ENCODE peak calls at places on chromosomes 6 and 20, in five cellular contexts. One of them, this sample, is unnamed.

GRCh38 chr6:134436281-134436815 is 118.4 kb upstream of the SGK1 start:
- DNase-seq in tibial nerve: no peak
- DNase-seq in GM10248: peak
- DNase-seq in lower leg skin: peak
- DNase-seq in cardiac fibroblast: peak
- DNase-seq in this sample: peak

GRCh38 chr20:51566594-51566993 is 24.1 kb upstream of the NFATC2 start:
- DNase-seq in lower leg skin: no peak
- DNase-seq in GM10248: no peak
- DNase-seq in tibial nerve: no peak
- DNase-seq in cardiac fibroblast: no peak
- DNase-seq in this sample: no peak

GRCh38 chr6:106316376-106316769 is 9.2 kb downstream of the ATG5 start:
- DNase-seq in cardiac fibroblast: no peak
- DNase-seq in tibial nerve: no peak
- DNase-seq in lower leg skin: no peak
- DNase-seq in GM10248: no peak
- DNase-seq in this sample: no peak

GRCh38 chr6:151242420-151242841 is 2.7 kb downstream of the AKAP12 start:
- DNase-seq in cardiac fibroblast: peak
- DNase-seq in tibial nerve: no peak
- DNase-seq in GM10248: no peak
- DNase-seq in lower leg skin: no peak
- DNase-seq in this sample: no peak

GRCh38 chr20:20003088-20003954 is 13.8 kb upstream of the NAA20 start:
- DNase-seq in lower leg skin: no peak
- DNase-seq in GM10248: peak
- DNase-seq in cardiac fibroblast: peak
- DNase-seq in tibial nerve: peak
- DNase-seq in this sample: no peak

GRCh38 chr6:160054913-160055312 is 66.7 kb upstream of the SLC22A1 start:
- DNase-seq in tibial nerve: no peak
- DNase-seq in lower leg skin: no peak
- DNase-seq in cardiac fibroblast: no peak
- DNase-seq in GM10248: no peak
- DNase-seq in this sample: no peak

GRCh38 chr6:44464527-44465310 is 77.2 kb downstream of the CDC5L start:
- DNase-seq in tibial nerve: peak
- DNase-seq in GM10248: no peak
- DNase-seq in lower leg skin: no peak
- DNase-seq in cardiac fibroblast: peak
- DNase-seq in this sample: peak

GRCh38 chr6:17938885-17939284 is 48.5 kb downstream of the KIF13A start:
- DNase-seq in cardiac fibroblast: peak
- DNase-seq in GM10248: no peak
- DNase-seq in lower leg skin: no peak
- DNase-seq in tibial nerve: no peak
- DNase-seq in this sample: peak

GRCh38 chr6:136647363-136647763 is 97.1 kb upstream of the MAP7 start:
- DNase-seq in GM10248: peak
- DNase-seq in tibial nerve: no peak
- DNase-seq in cardiac fibroblast: peak
- DNase-seq in lower leg skin: no peak
- DNase-seq in this sample: peak

GRCh38 chr20:51700809-51701285 is 67.3 kb downstream of the ATP9A start:
- DNase-seq in GM10248: peak
- DNase-seq in cardiac fibroblast: peak
- DNase-seq in lower leg skin: no peak
- DNase-seq in tibial nerve: peak
- DNase-seq in this sample: no peak

GRCh38 chr6:83117802-83118201 is 50.3 kb downstream of the DOP1A start:
- DNase-seq in tibial nerve: no peak
- DNase-seq in GM10248: no peak
- DNase-seq in cardiac fibroblast: no peak
- DNase-seq in lower leg skin: no peak
- DNase-seq in this sample: no peak

GRCh38 chr6:83114164-83114563 is 46.7 kb downstream of the DOP1A start:
- DNase-seq in cardiac fibroblast: peak
- DNase-seq in lower leg skin: no peak
- DNase-seq in tibial nerve: no peak
- DNase-seq in GM10248: no peak
- DNase-seq in this sample: no peak

GRCh38 chr6:83108378-83108777 is 40.9 kb downstream of the DOP1A start:
- DNase-seq in lower leg skin: no peak
- DNase-seq in cardiac fibroblast: no peak
- DNase-seq in GM10248: no peak
- DNase-seq in tibial nerve: no peak
- DNase-seq in this sample: no peak

DNA sequence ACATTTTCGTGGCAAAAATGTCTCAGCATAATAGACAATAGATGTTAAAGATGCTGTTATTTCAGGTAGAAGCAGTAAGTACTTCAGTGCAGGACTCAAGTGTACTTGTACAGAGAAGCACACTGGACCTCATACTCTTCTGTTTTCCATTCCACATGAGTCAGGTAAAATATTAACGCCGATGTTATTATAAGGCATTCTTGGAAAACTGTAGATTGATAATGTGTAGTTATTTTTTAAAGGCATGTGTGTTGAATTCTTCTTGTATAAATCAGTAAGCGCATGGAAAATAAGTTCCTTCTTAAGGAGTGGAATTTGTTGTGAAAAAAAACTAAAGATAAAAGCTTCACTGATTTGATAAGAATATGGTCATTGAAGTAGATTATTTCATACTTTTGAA is 45.8 kb downstream of the DOP1A start:
- DNase-seq in GM10248: no peak
- DNase-seq in tibial nerve: no peak
- DNase-seq in lower leg skin: no peak
- DNase-seq in cardiac fibroblast: no peak
- DNase-seq in this sample: no peak
- TF ChIP-seq CTCF in GM10248: no peak
- TF ChIP-seq CTCF in tibial nerve: no peak
- TF ChIP-seq CTCF in lower leg skin: no peak
- TF ChIP-seq CTCF in cardiac fibroblast: no peak
- TF ChIP-seq CTCF in this sample: no peak

DNA sequence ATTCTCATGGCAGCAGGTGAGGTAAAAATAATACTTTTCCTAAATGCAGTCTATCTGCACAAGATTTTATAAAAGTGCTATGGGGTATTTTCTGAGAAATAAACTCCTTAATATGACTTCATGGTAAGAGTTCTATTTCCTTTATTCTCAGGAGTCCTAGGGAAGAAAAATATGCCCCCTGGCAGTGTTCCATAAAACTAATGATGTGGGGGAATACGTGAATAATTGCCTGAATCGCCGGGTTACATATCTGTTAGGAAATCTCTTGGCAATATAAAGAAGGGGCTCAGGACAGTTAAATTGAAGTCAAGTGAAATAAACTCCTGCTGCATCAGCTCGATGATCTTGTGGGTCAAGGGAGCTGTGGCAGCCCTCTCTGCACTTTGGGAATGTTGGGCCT is 229.7 kb downstream of the MAFB start:
- DNase-seq in lower leg skin: no peak
- DNase-seq in tibial nerve: no peak
- DNase-seq in GM10248: no peak
- DNase-seq in cardiac fibroblast: no peak
- DNase-seq in this sample: no peak
- TF ChIP-seq CTCF in lower leg skin: no peak
- TF ChIP-seq CTCF in tibial nerve: no peak
- TF ChIP-seq CTCF in GM10248: no peak
- TF ChIP-seq CTCF in cardiac fibroblast: no peak
- TF ChIP-seq CTCF in this sample: no peak

DNA sequence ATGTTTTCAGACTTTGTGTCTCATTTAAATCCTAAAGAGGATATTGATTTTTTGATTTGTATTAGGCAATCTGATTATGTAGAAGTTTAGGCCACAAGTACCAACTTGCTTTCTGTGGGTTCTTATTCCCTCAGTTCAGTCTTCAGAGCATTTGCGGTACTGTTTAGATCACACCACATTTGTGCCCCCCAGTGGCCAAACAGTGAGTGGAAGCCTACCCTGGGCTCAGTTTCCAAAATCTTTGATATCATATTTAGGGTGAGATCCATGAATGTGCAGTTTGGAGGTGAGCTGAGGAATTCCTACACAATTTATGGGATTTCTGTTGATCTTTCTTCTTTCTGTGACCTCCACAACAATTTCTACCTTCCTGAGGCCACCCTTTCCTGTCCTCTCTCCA is 92.3 kb upstream of the FUT9 start:
- DNase-seq in lower leg skin: no peak
- DNase-seq in cardiac fibroblast: peak
- DNase-seq in GM10248: peak
- DNase-seq in tibial nerve: peak
- DNase-seq in this sample: no peak
- TF ChIP-seq CTCF in lower leg skin: no peak
- TF ChIP-seq CTCF in cardiac fibroblast: peak
- TF ChIP-seq CTCF in GM10248: no peak
- TF ChIP-seq CTCF in tibial nerve: no peak
- TF ChIP-seq CTCF in this sample: no peak

GRCh38 chr6:42168650-42169049 is 4.5 kb upstream of the GUCA1A start:
- DNase-seq in lower leg skin: no peak
- DNase-seq in cardiac fibroblast: no peak
- DNase-seq in GM10248: no peak
- DNase-seq in tibial nerve: no peak
- DNase-seq in this sample: no peak
- TF ChIP-seq CTCF in lower leg skin: no peak
- TF ChIP-seq CTCF in cardiac fibroblast: peak
- TF ChIP-seq CTCF in GM10248: no peak
- TF ChIP-seq CTCF in tibial nerve: no peak
- TF ChIP-seq CTCF in this sample: peak

GRCh38 chr6:153059757-153060156 is 57.2 kb upstream of the MTRF1L start:
- DNase-seq in cardiac fibroblast: no peak
- DNase-seq in GM10248: peak
- DNase-seq in lower leg skin: no peak
- DNase-seq in tibial nerve: no peak
- DNase-seq in this sample: no peak
- TF ChIP-seq CTCF in cardiac fibroblast: peak
- TF ChIP-seq CTCF in GM10248: no peak
- TF ChIP-seq CTCF in lower leg skin: no peak
- TF ChIP-seq CTCF in tibial nerve: no peak
- TF ChIP-seq CTCF in this sample: peak

GRCh38 chr6:29506446-29507067 is 18.8 kb upstream of the MAS1L start:
- DNase-seq in tibial nerve: no peak
- DNase-seq in lower leg skin: peak
- DNase-seq in GM10248: no peak
- DNase-seq in cardiac fibroblast: no peak
- DNase-seq in this sample: no peak

GRCh38 chr6:29509239-29509638 is 21.5 kb upstream of the MAS1L start:
- DNase-seq in cardiac fibroblast: no peak
- DNase-seq in tibial nerve: no peak
- DNase-seq in GM10248: peak
- DNase-seq in lower leg skin: no peak
- DNase-seq in this sample: no peak

GRCh38 chr6:29504961-29505360 is 17.2 kb upstream of the MAS1L start:
- DNase-seq in lower leg skin: no peak
- DNase-seq in tibial nerve: no peak
- DNase-seq in cardiac fibroblast: no peak
- DNase-seq in GM10248: no peak
- DNase-seq in this sample: no peak

GRCh38 chr6:29505808-29506207 is 18.1 kb upstream of the MAS1L start:
- DNase-seq in cardiac fibroblast: no peak
- DNase-seq in tibial nerve: no peak
- DNase-seq in lower leg skin: no peak
- DNase-seq in GM10248: no peak
- DNase-seq in this sample: no peak

GRCh38 chr6:29507319-29507718 is 19.6 kb upstream of the MAS1L start:
- DNase-seq in lower leg skin: no peak
- DNase-seq in GM10248: no peak
- DNase-seq in tibial nerve: no peak
- DNase-seq in cardiac fibroblast: no peak
- DNase-seq in this sample: no peak
- TF ChIP-seq CTCF in lower leg skin: no peak
- TF ChIP-seq CTCF in GM10248: no peak
- TF ChIP-seq CTCF in tibial nerve: no peak
- TF ChIP-seq CTCF in cardiac fibroblast: no peak
- TF ChIP-seq CTCF in this sample: no peak

GRCh38 chr6:81890846-81891245 is 138.4 kb upstream of the TENT5A start:
- DNase-seq in GM10248: no peak
- DNase-seq in tibial nerve: no peak
- DNase-seq in cardiac fibroblast: peak
- DNase-seq in lower leg skin: no peak
- DNase-seq in this sample: peak
- TF ChIP-seq CTCF in GM10248: no peak
- TF ChIP-seq CTCF in tibial nerve: no peak
- TF ChIP-seq CTCF in cardiac fibroblast: no peak
- TF ChIP-seq CTCF in lower leg skin: no peak
- TF ChIP-seq CTCF in this sample: no peak

DNA sequence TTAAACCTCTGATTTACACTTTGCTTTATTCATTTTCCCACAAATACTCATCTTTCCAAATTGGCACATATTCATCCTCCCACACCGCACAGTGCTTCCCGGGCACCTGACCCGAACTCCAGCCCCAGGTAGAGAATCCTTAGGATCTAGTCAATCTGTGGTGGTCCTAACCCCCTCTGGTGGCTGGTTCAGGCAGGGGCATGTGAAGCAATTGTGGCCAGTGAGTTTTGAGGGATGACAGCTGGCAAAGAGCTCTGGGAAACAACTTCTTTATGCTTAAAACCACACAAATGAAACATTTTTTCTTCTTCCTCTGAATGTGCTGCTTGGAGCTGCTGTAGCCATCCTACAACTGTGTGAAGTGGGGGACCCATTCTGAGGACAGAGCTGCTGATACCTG is 54.7 kb downstream of the ELOVL5 start:
- DNase-seq in lower leg skin: no peak
- DNase-seq in tibial nerve: no peak
- DNase-seq in cardiac fibroblast: no peak
- DNase-seq in GM10248: no peak
- DNase-seq in this sample: no peak
- TF ChIP-seq CTCF in lower leg skin: no peak
- TF ChIP-seq CTCF in tibial nerve: no peak
- TF ChIP-seq CTCF in cardiac fibroblast: peak
- TF ChIP-seq CTCF in GM10248: peak
- TF ChIP-seq CTCF in this sample: peak

DNA sequence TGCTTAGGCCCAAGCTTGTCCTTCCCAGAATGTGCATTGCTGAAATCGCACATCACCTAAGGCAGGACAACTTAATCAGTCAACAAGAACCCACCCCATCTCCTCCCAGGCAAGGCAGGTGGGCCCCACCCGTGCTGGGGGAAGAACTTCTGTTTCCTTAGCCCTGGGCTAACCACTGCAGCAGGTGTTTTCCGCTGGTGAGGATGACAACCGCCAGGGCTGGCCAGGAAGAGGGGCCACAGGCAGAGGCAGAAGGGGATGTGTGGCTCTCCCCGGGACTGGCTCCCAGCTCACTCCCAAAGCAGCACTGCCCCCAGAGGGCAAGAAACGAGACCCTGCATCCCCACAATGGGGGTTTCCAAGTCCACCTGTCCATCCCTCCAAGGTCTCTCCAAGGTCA is 168.4 kb upstream of the CST7 start:
- DNase-seq in lower leg skin: no peak
- DNase-seq in cardiac fibroblast: no peak
- DNase-seq in tibial nerve: no peak
- DNase-seq in GM10248: no peak
- DNase-seq in this sample: no peak
- TF ChIP-seq CTCF in lower leg skin: no peak
- TF ChIP-seq CTCF in cardiac fibroblast: no peak
- TF ChIP-seq CTCF in tibial nerve: no peak
- TF ChIP-seq CTCF in GM10248: no peak
- TF ChIP-seq CTCF in this sample: no peak

This sample was measured in AG09319.